ENCODE peak calls at places on chromosomes 6 and 20, in five cellular contexts. L is amniotic stem cell; D is ELF-1; A is stomach; Q is stimulated activated CD8-positive, alpha-beta memory T cell treated with anti-CD3 and anti-CD28 coated beads, Interleukin-7, amount 100 ng/mL, for 48 hours. N is an unnamed sample.

GRCh38 chr20:52746190-52746589 is 226.0 kb upstream of the TSHZ2 start:
- DNase-seq in D (peak; percentile 69), A (no peak), L (no peak), Q (no peak), N (no peak)

GRCh38 chr20:50928469-50928868 is 2.8 kb downstream of the ADNP start:
- DNase-seq in A (no peak), D (peak; percentile 35), L (no peak), Q (no peak), N (no peak)

GRCh38 chr6:10316327-10316726 is 98.5 kb downstream of the TFAP2A start:
- DNase-seq in Q (no peak), A (no peak), D (peak; percentile 90), L (peak; percentile 83), N (peak; percentile 73)

GRCh38 chr20:43662943-43663655 is 3.8 kb upstream of the MYBL2 start:
- DNase-seq in L (no peak), A (no peak), Q (no peak), D (no peak), N (peak; percentile 48)

GRCh38 chr6:51494342-51494741 is 593.1 kb downstream of the PKHD1 start:
- DNase-seq in A (no peak), Q (no peak), L (no peak), D (no peak), N (no peak)

GRCh38 chr20:3102575-3103368 is 18.2 kb upstream of the AVP start:
- DNase-seq in A (no peak), Q (no peak), L (no peak), D (no peak), N (no peak)

GRCh38 chr6:116217069-116217468 is 36.8 kb downstream of the TSPYL4 start:
- DNase-seq in A (no peak), L (peak; percentile 2), D (no peak), Q (no peak), N (no peak)

GRCh38 chr20:1816384-1817381 is 78.5 kb upstream of the SIRPA start:
- DNase-seq in D (no peak), L (no peak), Q (no peak), A (no peak), N (peak; percentile 31)

GRCh38 chr20:36435799-36436541 is 105.3 kb upstream of the MYL9 start:
- DNase-seq in D (peak; percentile 93), L (no peak), A (peak; percentile 90), Q (peak; percentile 64), N (peak; percentile 54)

GRCh38 chr20:9079038-9079731 is 10.3 kb downstream of the PLCB4 start:
- DNase-seq in Q (no peak), D (no peak), L (no peak), A (no peak), N (no peak)